ENCODE peak calls at places on chromosomes 16 and 17, in six cellular contexts. R is heart left ventricle; U is GM12878; Y is naive thymus-derived CD8-positive, alpha-beta T cell; H is foreskin keratinocyte; F is HCT116. B is an unnamed sample.

GRCh38 chr17:64402469-64402868 is 11.8 kb upstream of the PECAM1 start:
- ATAC-seq in U (no peak), H (no peak), Y (no peak), R (no peak), F (no peak), B (no peak)

GRCh38 chr17:75566456-75567233 is 21.0 kb upstream of the MYO15B start:
- ATAC-seq in H (no peak), F (no peak), U (peak; percentile 64), Y (no peak), R (no peak), B (no peak)

GRCh38 chr17:20228860-20229259 is 219.7 kb downstream of the SPECC1 start:
- ATAC-seq in U (no peak), R (no peak), Y (no peak), H (no peak), F (no peak), B (no peak)

GRCh38 chr16:67562918-67563707 is 787 bp downstream of the CTCF start:
- ATAC-seq in F (peak; percentile 21), R (no peak), U (peak; percentile 38), H (peak; percentile 9), Y (peak; percentile 27), B (peak; percentile 14)

GRCh38 chr17:29930399-29931010 is 477 bp upstream of the SSH2 start:
- ATAC-seq in H (peak; percentile 7), Y (peak; percentile 19), R (peak; percentile 17), F (no peak), U (peak; percentile 15), B (no peak)

GRCh38 chr17:40561294-40561870 is 3.9 kb downstream of the CCR7 start:
- ATAC-seq in R (no peak), H (no peak), U (peak; percentile 13), Y (no peak), F (no peak), B (no peak)

GRCh38 chr16:15822957-15823356 is 33.9 kb downstream of the MYH11 start:
- ATAC-seq in R (no peak), U (no peak), F (no peak), H (no peak), Y (no peak), B (no peak)

GRCh38 chr17:81576621-81577277 is 24.6 kb upstream of the FAAP100 start:
- ATAC-seq in F (peak; percentile 76), Y (no peak), R (no peak), H (no peak), U (no peak), B (no peak)

GRCh38 chr16:81473561-81473960 is 29.0 kb downstream of the CMIP start:
- ATAC-seq in R (peak; percentile 40), Y (no peak), F (no peak), H (no peak), U (no peak), B (no peak)

GRCh38 chr16:75265911-75266701 is 14.7 kb upstream of the BCAR1 start:
- ATAC-seq in Y (no peak), U (peak; percentile 75), H (peak; percentile 9), F (peak; percentile 68), R (peak; percentile 14), B (peak; percentile 40)

GRCh38 chr17:73731733-73732132 is 87.5 kb upstream of the SDK2 start:
- ATAC-seq in U (no peak), R (no peak), F (no peak), H (no peak), Y (no peak), B (no peak)

GRCh38 chr17:28953444-28954118 is 2.3 kb upstream of the PHF12 start:
- ATAC-seq in H (no peak), R (no peak), F (no peak), U (no peak), Y (no peak), B (no peak)

GRCh38 chr16:27547134-27547533 is 2.6 kb downstream of the GTF3C1 start:
- ATAC-seq in F (no peak), R (no peak), U (peak; percentile 38), H (peak; percentile 73), Y (no peak), B (peak; percentile 66)

GRCh38 chr16:50284131-50284911 is 18.0 kb downstream of the ADCY7 start:
- ATAC-seq in H (peak; percentile 15), R (no peak), F (no peak), Y (peak; percentile 42), U (no peak), B (peak; percentile 56)

GRCh38 chr17:74744714-74745547 is 3.5 kb upstream of the NHERF1 start:
- ATAC-seq in R (peak; percentile 12), F (peak; percentile 49), U (peak; percentile 20), H (peak; percentile 42), Y (no peak), B (peak; percentile 54)

GRCh38 chr17:59498421-59499307 is 66.7 kb upstream of the DHX40 start:
- ATAC-seq in R (no peak), Y (no peak), F (no peak), H (no peak), U (no peak), B (no peak)

GRCh38 chr17:3639981-3640596 is 3.5 kb downstream of the CTNS start:
- ATAC-seq in F (no peak), Y (no peak), U (no peak), R (no peak), H (no peak), B (no peak)

GRCh38 chr17:63966646-63967265 is 6.0 kb downstream of the SCN4A start:
- ATAC-seq in R (no peak), F (no peak), H (no peak), Y (peak; percentile 100), U (peak; percentile 81), B (no peak)

GRCh38 chr17:14038206-14038605 is 31.1 kb upstream of the COX10 start:
- ATAC-seq in U (no peak), R (peak; percentile 47), Y (no peak), H (no peak), F (no peak), B (no peak)

GRCh38 chr16:22217890-22218730 is 12.0 kb downstream of the EEF2K start:
- ATAC-seq in R (no peak), F (peak; percentile 86), U (peak; percentile 99), H (peak; percentile 76), Y (peak; percentile 45), B (peak; percentile 47)

GRCh38 chr16:10122026-10122425 is 60.2 kb downstream of the GRIN2A start:
- ATAC-seq in F (no peak), R (no peak), Y (no peak), U (peak; percentile 34), H (no peak), B (no peak)

GRCh38 chr17:2084129-2084765 is 29.3 kb downstream of the HIC1 start:
- ATAC-seq in F (peak; percentile 40), H (peak; percentile 33), Y (no peak), R (peak; percentile 45), U (peak; percentile 9), B (peak; percentile 79)

GRCh38 chr16:311725-312124 is 28.8 kb downstream of the PDIA2 start:
- ATAC-seq in F (no peak), U (no peak), Y (no peak), R (no peak), H (no peak), B (no peak)

GRCh38 chr16:89467382-89467781 is 23.0 kb downstream of the ANKRD11 start:
- ATAC-seq in Y (no peak), R (no peak), F (no peak), H (no peak), U (no peak), B (no peak)

GRCh38 chr16:72947379-72948237 is 100.3 kb downstream of the ZFHX3 start:
- ATAC-seq in U (no peak), Y (no peak), H (no peak), F (no peak), R (no peak), B (no peak)

GRCh38 chr17:56808503-56808902 is 25.2 kb downstream of the C17orf67 start:
- ATAC-seq in H (peak; percentile 96), R (no peak), Y (no peak), U (no peak), F (no peak), B (peak; percentile 88)

GRCh38 chr16:2038359-2039285 is 9.0 kb downstream of the NTHL1 start:
- ATAC-seq in F (no peak), U (no peak), R (no peak), Y (no peak), H (no peak), B (no peak)

GRCh38 chr16:55824473-55824872 is 8.4 kb downstream of the CES1 start:
- ATAC-seq in Y (no peak), R (no peak), U (no peak), F (no peak), H (no peak), B (no peak)

GRCh38 chr16:19690196-19690595 is 27.8 kb downstream of the KNOP1 start:
- ATAC-seq in F (no peak), R (no peak), H (no peak), U (no peak), Y (no peak), B (no peak)

GRCh38 chr17:33038740-33039139 is 47.1 kb downstream of the SPACA3 start:
- ATAC-seq in U (peak; percentile 41), R (peak; percentile 64), F (peak; percentile 90), Y (no peak), H (peak; percentile 65), B (peak; percentile 65)

GRCh38 chr17:82047379-82047778 is 4.2 kb downstream of the RFNG start:
- ATAC-seq in H (no peak), F (no peak), R (no peak), U (no peak), Y (no peak), B (no peak)

GRCh38 chr16:28042856-28043255 is 20.7 kb downstream of the GSG1L start:
- ATAC-seq in F (no peak), H (no peak), U (no peak), R (no peak), Y (no peak), B (no peak)

GRCh38 chr16:12315330-12316138 is 339.0 kb downstream of the SNX29 start:
- ATAC-seq in H (no peak), U (peak; percentile 28), R (no peak), Y (no peak), F (no peak), B (no peak)

GRCh38 chr17:45848405-45848804 is 3.7 kb downstream of the SPPL2C start:
- ATAC-seq in F (no peak), H (no peak), U (no peak), R (no peak), Y (no peak), B (no peak)

GRCh38 chr17:29630630-29631193 is 8.0 kb upstream of the CORO6 start:
- ATAC-seq in F (no peak), Y (no peak), R (no peak), H (no peak), U (no peak), B (no peak)

GRCh38 chr17:5772720-5773119 is 188.4 kb upstream of the NLRP1 start:
- ATAC-seq in F (no peak), R (no peak), Y (no peak), U (no peak), H (no peak), B (no peak)

GRCh38 chr17:44630703-44631102 is 25.6 kb upstream of the MEIOC start:
- ATAC-seq in U (no peak), F (no peak), H (no peak), Y (no peak), R (no peak), B (no peak)

GRCh38 chr16:24255446-24256352 is at the start of gene CACNG3:
- ATAC-seq in Y (peak; percentile 58), U (peak; percentile 67), H (peak; percentile 38), F (no peak), R (no peak), B (no peak)

GRCh38 chr16:50552476-50553101 is 4.4 kb downstream of the NKD1 start:
- ATAC-seq in R (no peak), H (no peak), U (no peak), Y (no peak), F (no peak), B (no peak)

GRCh38 chr16:73572135-73572534 is 524.2 kb upstream of the ZFHX3 start:
- ATAC-seq in H (no peak), R (no peak), Y (no peak), F (no peak), U (no peak), B (no peak)

B was measured in esophagus mucosa.